ENCODE peak calls at places on chromosomes 13 and 19, in four cellular contexts. One of them, this sample, is unnamed.

GRCh38 chr13:103188688-103189326 is 122.6 kb upstream of the SLC10A2 start:
- DNase-seq in foreskin fibroblast: no peak
- DNase-seq in adrenal gland: no peak
- DNase-seq in A549: peak
- DNase-seq in this sample: no peak

GRCh38 chr13:98083507-98083906 is 59.4 kb upstream of the FARP1 start:
- DNase-seq in foreskin fibroblast: peak
- DNase-seq in adrenal gland: no peak
- DNase-seq in A549: no peak
- DNase-seq in this sample: peak

GRCh38 chr13:22138947-22139346 is 468.1 kb downstream of the FGF9 start:
- DNase-seq in foreskin fibroblast: no peak
- DNase-seq in adrenal gland: no peak
- DNase-seq in A549: no peak
- DNase-seq in this sample: no peak

GRCh38 chr13:107518292-107518691 is 697.0 kb downstream of the LIG4 start:
- DNase-seq in foreskin fibroblast: no peak
- DNase-seq in adrenal gland: no peak
- DNase-seq in A549: no peak
- DNase-seq in this sample: no peak

GRCh38 chr13:80630685-80631121 is 289.8 kb upstream of the SPRY2 start:
- DNase-seq in foreskin fibroblast: peak
- DNase-seq in adrenal gland: peak
- DNase-seq in A549: no peak
- DNase-seq in this sample: no peak

GRCh38 chr13:60627071-60627686 is 230.2 kb downstream of the TDRD3 start:
- DNase-seq in foreskin fibroblast: no peak
- DNase-seq in adrenal gland: peak
- DNase-seq in A549: peak
- DNase-seq in this sample: no peak

GRCh38 chr19:42494321-42494720 is 34.0 kb downstream of the CEACAM1 start:
- DNase-seq in foreskin fibroblast: no peak
- DNase-seq in adrenal gland: no peak
- DNase-seq in A549: no peak
- DNase-seq in this sample: no peak

GRCh38 chr13:97502192-97502591 is 68.2 kb downstream of the RAP2A start:
- DNase-seq in foreskin fibroblast: no peak
- DNase-seq in adrenal gland: peak
- DNase-seq in A549: no peak
- DNase-seq in this sample: no peak

GRCh38 chr13:21478881-21479808 is 20.0 kb upstream of the ZDHHC20 start:
- DNase-seq in foreskin fibroblast: peak
- DNase-seq in adrenal gland: peak
- DNase-seq in A549: peak
- DNase-seq in this sample: peak

GRCh38 chr13:84400711-84401110 is 518.4 kb upstream of the SLITRK1 start:
- DNase-seq in foreskin fibroblast: peak
- DNase-seq in adrenal gland: no peak
- DNase-seq in A549: no peak
- DNase-seq in this sample: peak

GRCh38 chr13:60509601-60510386 is 112.8 kb downstream of the TDRD3 start:
- DNase-seq in foreskin fibroblast: no peak
- DNase-seq in adrenal gland: no peak
- DNase-seq in A549: no peak
- DNase-seq in this sample: no peak

GRCh38 chr13:35502456-35502855 is 26.0 kb upstream of the MAB21L1 start:
- DNase-seq in foreskin fibroblast: no peak
- DNase-seq in adrenal gland: no peak
- DNase-seq in A549: no peak
- DNase-seq in this sample: no peak

GRCh38 chr19:18763674-18764590 is 27.2 kb downstream of the COMP start:
- DNase-seq in foreskin fibroblast: peak
- DNase-seq in adrenal gland: peak
- DNase-seq in A549: no peak
- DNase-seq in this sample: peak

DNA sequence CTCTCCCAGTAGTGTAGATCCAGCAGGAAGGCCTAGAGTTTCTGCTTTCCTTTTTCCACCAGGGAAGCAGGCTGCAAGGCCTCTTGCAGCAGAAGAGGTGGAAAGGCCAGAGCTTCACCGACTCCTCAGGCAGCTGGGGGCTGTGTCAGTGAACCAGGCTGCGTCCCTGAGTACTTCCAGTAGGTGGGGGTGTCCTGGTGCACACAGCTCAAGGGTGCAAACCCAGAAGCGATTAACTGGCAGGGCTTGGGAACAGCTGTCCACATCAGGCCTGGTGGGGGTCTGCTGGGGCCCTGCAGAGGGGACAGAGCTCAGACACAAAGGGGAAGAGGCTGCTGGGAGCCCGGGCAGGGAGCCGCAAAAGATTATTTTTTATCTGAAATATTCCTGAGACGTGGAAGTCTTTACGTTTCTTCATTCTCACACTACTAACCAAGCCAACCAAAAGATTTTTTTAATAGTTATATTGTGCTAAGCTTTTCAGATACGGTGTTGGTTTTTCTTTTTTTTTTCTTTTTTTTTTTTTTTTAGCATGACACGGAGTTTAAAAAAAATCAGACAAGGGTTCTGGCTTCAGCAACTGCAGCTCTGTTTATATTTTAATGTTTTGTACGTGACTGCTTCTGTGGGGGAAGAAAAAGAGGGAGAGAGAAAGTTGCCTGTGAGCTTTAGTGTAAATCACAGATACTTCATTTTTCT is 11.0 kb downstream of the TSHZ3 start:
- DNase-seq in foreskin fibroblast: peak
- DNase-seq in adrenal gland: peak
- DNase-seq in A549: peak
- DNase-seq in this sample: no peak
- H3K4me3 ChIP-seq in foreskin fibroblast: no peak
- H3K4me3 ChIP-seq in adrenal gland: no peak
- H3K4me3 ChIP-seq in A549: no peak
- H3K4me3 ChIP-seq in this sample: no peak

GRCh38 chr19:55635334-55635717 is 5.5 kb upstream of the ZNF580 start:
- DNase-seq in foreskin fibroblast: no peak
- DNase-seq in adrenal gland: no peak
- DNase-seq in A549: no peak
- DNase-seq in this sample: no peak

GRCh38 chr19:55635856-55636440 is 4.9 kb upstream of the ZNF580 start:
- DNase-seq in foreskin fibroblast: no peak
- DNase-seq in adrenal gland: no peak
- DNase-seq in A549: no peak
- DNase-seq in this sample: no peak

GRCh38 chr19:55637534-55637933 is 3.3 kb upstream of the ZNF580 start:
- DNase-seq in foreskin fibroblast: no peak
- DNase-seq in adrenal gland: no peak
- DNase-seq in A549: no peak
- DNase-seq in this sample: no peak

GRCh38 chr19:55638864-55639359 is 1.9 kb upstream of the ZNF580 start:
- DNase-seq in foreskin fibroblast: no peak
- DNase-seq in adrenal gland: peak
- DNase-seq in A549: peak
- DNase-seq in this sample: no peak

DNA sequence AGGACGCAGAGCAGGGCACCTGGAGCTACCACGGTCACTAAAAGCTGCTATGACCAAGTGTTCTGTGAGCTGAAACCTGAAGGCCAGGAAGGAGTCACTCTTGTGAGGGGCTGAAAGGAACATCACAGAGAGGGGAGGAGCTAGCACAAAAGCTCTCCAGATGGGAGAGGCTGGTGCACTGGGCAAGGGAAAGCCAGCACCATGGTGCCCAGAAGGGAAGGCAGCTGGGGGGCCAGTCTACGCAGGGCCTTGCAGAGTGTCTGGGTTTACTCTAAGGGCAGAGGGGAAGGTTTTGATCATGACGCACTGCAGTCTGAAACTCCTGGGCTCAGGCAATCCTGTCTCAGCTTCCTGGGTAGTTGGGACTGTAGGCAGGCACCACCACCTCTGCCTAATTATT is 4.1 kb upstream of the ZNF580 start:
- DNase-seq in foreskin fibroblast: no peak
- DNase-seq in adrenal gland: no peak
- DNase-seq in A549: no peak
- DNase-seq in this sample: no peak
- H3K4me3 ChIP-seq in foreskin fibroblast: peak
- H3K4me3 ChIP-seq in adrenal gland: no peak
- H3K4me3 ChIP-seq in A549: no peak
- H3K4me3 ChIP-seq in this sample: peak

DNA sequence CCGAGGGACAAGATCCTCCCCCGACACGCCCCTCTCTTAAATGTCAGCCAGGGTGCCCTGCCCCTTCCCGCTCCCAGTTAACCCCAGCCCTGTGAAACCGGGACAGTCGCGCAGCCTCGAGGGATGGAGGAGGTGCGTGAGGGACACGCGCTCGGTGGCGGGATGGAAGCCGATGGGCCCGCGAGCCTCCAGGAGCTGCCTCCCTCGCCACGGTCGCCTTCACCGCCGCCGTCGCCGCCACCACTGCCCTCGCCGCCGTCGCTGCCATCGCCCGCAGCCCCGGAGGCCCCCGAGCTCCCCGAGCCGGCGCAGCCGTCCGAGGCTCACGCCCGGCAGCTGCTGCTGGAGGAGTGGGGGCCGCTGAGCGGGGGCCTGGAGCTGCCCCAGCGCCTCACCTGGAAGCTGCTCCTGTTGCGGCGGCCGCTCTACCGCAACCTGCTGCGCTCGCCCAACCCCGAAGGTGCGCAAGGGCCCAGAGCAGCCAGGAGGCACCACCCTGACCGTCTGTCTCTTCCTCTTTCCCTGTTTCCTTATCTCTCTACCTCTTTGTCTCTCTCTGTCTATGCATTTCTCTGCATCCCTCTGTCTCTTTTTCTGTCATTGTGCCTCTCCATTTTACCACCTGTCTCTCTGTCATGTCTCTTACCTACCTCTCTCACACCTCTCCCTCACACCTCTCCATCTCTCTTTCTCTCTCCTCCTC is at the start of gene NCCRP1:
- DNase-seq in foreskin fibroblast: no peak
- DNase-seq in adrenal gland: no peak
- DNase-seq in A549: no peak
- DNase-seq in this sample: no peak
- H3K4me3 ChIP-seq in foreskin fibroblast: no peak
- H3K4me3 ChIP-seq in adrenal gland: no peak
- H3K4me3 ChIP-seq in A549: no peak
- H3K4me3 ChIP-seq in this sample: no peak

GRCh38 chr13:49300716-49301589 is 53.2 kb downstream of the CDADC1 start:
- DNase-seq in foreskin fibroblast: peak
- DNase-seq in adrenal gland: peak
- DNase-seq in A549: peak
- DNase-seq in this sample: no peak
- H3K4me3 ChIP-seq in foreskin fibroblast: no peak
- H3K4me3 ChIP-seq in adrenal gland: no peak
- H3K4me3 ChIP-seq in A549: peak
- H3K4me3 ChIP-seq in this sample: no peak

GRCh38 chr19:4693471-4694121 is 23.5 kb upstream of the MYDGF start:
- DNase-seq in foreskin fibroblast: no peak
- DNase-seq in adrenal gland: no peak
- DNase-seq in A549: no peak
- DNase-seq in this sample: no peak

GRCh38 chr19:4693078-4693350 is 22.9 kb upstream of the MYDGF start:
- DNase-seq in foreskin fibroblast: no peak
- DNase-seq in adrenal gland: no peak
- DNase-seq in A549: no peak
- DNase-seq in this sample: no peak

GRCh38 chr19:4695224-4695731 is 25.1 kb upstream of the MYDGF start:
- DNase-seq in foreskin fibroblast: no peak
- DNase-seq in adrenal gland: no peak
- DNase-seq in A549: no peak
- DNase-seq in this sample: no peak

GRCh38 chr19:4692275-4693077 is 22.3 kb upstream of the MYDGF start:
- DNase-seq in foreskin fibroblast: no peak
- DNase-seq in adrenal gland: no peak
- DNase-seq in A549: no peak
- DNase-seq in this sample: no peak

GRCh38 chr19:4694211-4694987 is 24.3 kb upstream of the MYDGF start:
- DNase-seq in foreskin fibroblast: peak
- DNase-seq in adrenal gland: peak
- DNase-seq in A549: peak
- DNase-seq in this sample: peak
- H3K4me3 ChIP-seq in foreskin fibroblast: no peak
- H3K4me3 ChIP-seq in adrenal gland: no peak
- H3K4me3 ChIP-seq in A549: no peak
- H3K4me3 ChIP-seq in this sample: no peak

GRCh38 chr13:30388401-30389283 is 33.7 kb upstream of the UBE2L5 start:
- DNase-seq in foreskin fibroblast: no peak
- DNase-seq in adrenal gland: no peak
- DNase-seq in A549: no peak
- DNase-seq in this sample: no peak
- H3K4me3 ChIP-seq in foreskin fibroblast: no peak
- H3K4me3 ChIP-seq in adrenal gland: no peak
- H3K4me3 ChIP-seq in A549: no peak
- H3K4me3 ChIP-seq in this sample: no peak

DNA sequence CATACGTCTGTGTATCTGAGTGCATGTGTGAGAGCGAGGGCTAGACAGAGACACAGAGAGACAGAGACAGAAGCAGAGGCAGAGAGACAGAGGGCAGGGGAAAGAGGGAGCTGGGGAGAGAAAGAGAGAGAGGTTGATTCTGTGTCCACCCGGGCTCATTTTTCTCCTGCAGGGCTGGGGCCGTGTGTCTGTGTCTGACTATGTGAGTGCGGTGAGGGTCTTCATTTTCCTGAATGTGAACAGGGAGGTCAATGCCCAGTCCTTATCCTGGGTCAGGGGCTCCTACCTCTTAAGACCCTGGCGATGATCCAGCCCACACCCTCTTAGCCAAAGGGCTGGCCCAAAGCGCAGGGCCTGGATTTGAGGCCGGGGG is 17.7 kb downstream of the LRRC4B start:
- DNase-seq in foreskin fibroblast: no peak
- DNase-seq in adrenal gland: no peak
- DNase-seq in A549: no peak
- DNase-seq in this sample: no peak
- H3K4me3 ChIP-seq in foreskin fibroblast: no peak
- H3K4me3 ChIP-seq in adrenal gland: no peak
- H3K4me3 ChIP-seq in A549: no peak
- H3K4me3 ChIP-seq in this sample: no peak

GRCh38 chr19:780935-781334 is 16.3 kb upstream of the PTBP1 start:
- DNase-seq in foreskin fibroblast: no peak
- DNase-seq in adrenal gland: no peak
- DNase-seq in A549: no peak
- DNase-seq in this sample: no peak

GRCh38 chr19:772043-772442 is 21.1 kb downstream of the MISP start:
- DNase-seq in foreskin fibroblast: no peak
- DNase-seq in adrenal gland: no peak
- DNase-seq in A549: no peak
- DNase-seq in this sample: no peak

GRCh38 chr19:778910-779653 is 18.2 kb upstream of the PTBP1 start:
- DNase-seq in foreskin fibroblast: peak
- DNase-seq in adrenal gland: peak
- DNase-seq in A549: peak
- DNase-seq in this sample: peak

GRCh38 chr19:772730-773436 is 22.0 kb downstream of the MISP start:
- DNase-seq in foreskin fibroblast: no peak
- DNase-seq in adrenal gland: no peak
- DNase-seq in A549: peak
- DNase-seq in this sample: no peak

DNA sequence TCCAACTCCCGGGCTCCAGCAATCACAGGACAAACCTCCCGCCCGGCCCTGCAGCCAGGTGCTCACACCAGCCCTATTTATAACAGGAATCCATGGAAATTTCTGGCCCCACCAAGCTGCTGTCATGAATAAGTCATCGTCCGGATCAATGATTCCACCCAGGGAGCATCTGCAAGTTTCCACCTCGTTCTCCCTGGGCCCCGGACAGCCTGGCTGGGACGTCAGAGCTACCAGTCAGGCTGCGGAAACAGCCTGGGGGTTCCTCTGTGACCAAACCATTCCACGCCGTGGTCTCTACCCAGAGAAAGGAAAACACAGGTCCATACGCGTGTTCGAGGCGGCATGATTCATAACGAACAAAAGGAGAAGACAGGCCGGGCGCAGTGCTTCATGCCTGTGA is 20.7 kb upstream of the PTBP1 start:
- DNase-seq in foreskin fibroblast: no peak
- DNase-seq in adrenal gland: no peak
- DNase-seq in A549: no peak
- DNase-seq in this sample: no peak
- H3K4me3 ChIP-seq in foreskin fibroblast: no peak
- H3K4me3 ChIP-seq in adrenal gland: no peak
- H3K4me3 ChIP-seq in A549: no peak
- H3K4me3 ChIP-seq in this sample: no peak